ENCODE peak calls at places on chromosome 1, in five cellular contexts. One of them, this sample, is unnamed.

GRCh38 chr1:225998560-225999226 is 450 bp downstream of the SDE2 start:
- DNase-seq in naive thymus-derived CD8-positive, alpha-beta T cell: no peak
- DNase-seq in kidney tubule cell: peak; percentile 44
- DNase-seq in AG09319: no peak
- DNase-seq in stimulated activated CD8-positive, alpha-beta memory T cell treated with anti-CD3 and anti-CD28 coated beads, Interleukin-2, amount 100 ng/mL, for 48 hours: no peak
- DNase-seq in this sample: peak; percentile 18

GRCh38 chr1:152768847-152769533 is 6.0 kb upstream of the LCE1F start:
- DNase-seq in naive thymus-derived CD8-positive, alpha-beta T cell: no peak
- DNase-seq in kidney tubule cell: no peak
- DNase-seq in AG09319: peak; percentile 66
- DNase-seq in stimulated activated CD8-positive, alpha-beta memory T cell treated with anti-CD3 and anti-CD28 coated beads, Interleukin-2, amount 100 ng/mL, for 48 hours: no peak
- DNase-seq in this sample: peak; percentile 59

GRCh38 chr1:38228718-38229117 is 182.1 kb upstream of the POU3F1 start:
- DNase-seq in naive thymus-derived CD8-positive, alpha-beta T cell: no peak
- DNase-seq in kidney tubule cell: no peak
- DNase-seq in AG09319: no peak
- DNase-seq in stimulated activated CD8-positive, alpha-beta memory T cell treated with anti-CD3 and anti-CD28 coated beads, Interleukin-2, amount 100 ng/mL, for 48 hours: no peak
- DNase-seq in this sample: no peak

GRCh38 chr1:231499148-231499763 is 29.2 kb upstream of the TSNAX start:
- DNase-seq in naive thymus-derived CD8-positive, alpha-beta T cell: no peak
- DNase-seq in kidney tubule cell: no peak
- DNase-seq in AG09319: no peak
- DNase-seq in stimulated activated CD8-positive, alpha-beta memory T cell treated with anti-CD3 and anti-CD28 coated beads, Interleukin-2, amount 100 ng/mL, for 48 hours: no peak
- DNase-seq in this sample: no peak

GRCh38 chr1:168180148-168180524 is 1.4 kb downstream of the TIPRL start:
- DNase-seq in naive thymus-derived CD8-positive, alpha-beta T cell: no peak
- DNase-seq in kidney tubule cell: peak; percentile 9
- DNase-seq in AG09319: no peak
- DNase-seq in stimulated activated CD8-positive, alpha-beta memory T cell treated with anti-CD3 and anti-CD28 coated beads, Interleukin-2, amount 100 ng/mL, for 48 hours: no peak
- DNase-seq in this sample: peak; percentile 13

GRCh38 chr1:157978547-157979403 is 14.7 kb upstream of the KIRREL1 start:
- DNase-seq in naive thymus-derived CD8-positive, alpha-beta T cell: no peak
- DNase-seq in kidney tubule cell: no peak
- DNase-seq in AG09319: no peak
- DNase-seq in stimulated activated CD8-positive, alpha-beta memory T cell treated with anti-CD3 and anti-CD28 coated beads, Interleukin-2, amount 100 ng/mL, for 48 hours: no peak
- DNase-seq in this sample: no peak

GRCh38 chr1:54610601-54611580 is 12.4 kb downstream of the FAM151A start:
- DNase-seq in naive thymus-derived CD8-positive, alpha-beta T cell: no peak
- DNase-seq in kidney tubule cell: no peak
- DNase-seq in AG09319: no peak
- DNase-seq in stimulated activated CD8-positive, alpha-beta memory T cell treated with anti-CD3 and anti-CD28 coated beads, Interleukin-2, amount 100 ng/mL, for 48 hours: no peak
- DNase-seq in this sample: no peak

GRCh38 chr1:237878406-237878805 is 12.3 kb downstream of the ZP4 start:
- DNase-seq in naive thymus-derived CD8-positive, alpha-beta T cell: no peak
- DNase-seq in kidney tubule cell: no peak
- DNase-seq in AG09319: no peak
- DNase-seq in stimulated activated CD8-positive, alpha-beta memory T cell treated with anti-CD3 and anti-CD28 coated beads, Interleukin-2, amount 100 ng/mL, for 48 hours: no peak
- DNase-seq in this sample: peak; percentile 36

GRCh38 chr1:204565617-204566582 is 49.7 kb downstream of the MDM4 start:
- DNase-seq in naive thymus-derived CD8-positive, alpha-beta T cell: peak; percentile 62
- DNase-seq in kidney tubule cell: peak; percentile 74
- DNase-seq in AG09319: peak; percentile 46
- DNase-seq in stimulated activated CD8-positive, alpha-beta memory T cell treated with anti-CD3 and anti-CD28 coated beads, Interleukin-2, amount 100 ng/mL, for 48 hours: peak; percentile 17
- DNase-seq in this sample: peak; percentile 71

GRCh38 chr1:25099343-25099951 is 132.9 kb downstream of the SYF2 start:
- DNase-seq in naive thymus-derived CD8-positive, alpha-beta T cell: peak; percentile 37
- DNase-seq in kidney tubule cell: no peak
- DNase-seq in AG09319: no peak
- DNase-seq in stimulated activated CD8-positive, alpha-beta memory T cell treated with anti-CD3 and anti-CD28 coated beads, Interleukin-2, amount 100 ng/mL, for 48 hours: peak; percentile 45
- DNase-seq in this sample: no peak

This sample was measured in mammary epithelial cell.